ENCODE peak calls at places on chromosomes 4 and X, in seven cellular contexts. One of them, this sample, is unnamed.

GRCh38 chr4:53574528-53574927 is 16.8 kb downstream of the LNX1 start:
- DNase-seq in cardiac fibroblast: no peak
- DNase-seq in AG10803: no peak
- DNase-seq in colonic mucosa: no peak
- DNase-seq in pancreas: no peak
- DNase-seq in left ventricle myocardium inferior: no peak
- DNase-seq in PC-9: no peak
- DNase-seq in this sample: no peak

GRCh38 chr4:30283336-30283735 is 436.8 kb upstream of the PCDH7 start:
- DNase-seq in cardiac fibroblast: no peak
- DNase-seq in AG10803: no peak
- DNase-seq in colonic mucosa: no peak
- DNase-seq in pancreas: no peak
- DNase-seq in left ventricle myocardium inferior: no peak
- DNase-seq in PC-9: no peak
- DNase-seq in this sample: no peak

GRCh38 chrX:86148024-86148511 is at the start of gene DACH2:
- DNase-seq in cardiac fibroblast: peak
- DNase-seq in AG10803: peak
- DNase-seq in colonic mucosa: peak
- DNase-seq in pancreas: peak
- DNase-seq in left ventricle myocardium inferior: peak
- DNase-seq in PC-9: no peak
- DNase-seq in this sample: peak

GRCh38 chr4:109067509-109068205 is 234.8 kb downstream of the COL25A1 start:
- DNase-seq in cardiac fibroblast: peak
- DNase-seq in AG10803: peak
- DNase-seq in colonic mucosa: no peak
- DNase-seq in pancreas: no peak
- DNase-seq in left ventricle myocardium inferior: peak
- DNase-seq in PC-9: no peak
- DNase-seq in this sample: peak

GRCh38 chr4:15920723-15921591 is 17.6 kb downstream of the FGFBP1 start:
- DNase-seq in cardiac fibroblast: peak
- DNase-seq in AG10803: peak
- DNase-seq in colonic mucosa: peak
- DNase-seq in pancreas: no peak
- DNase-seq in left ventricle myocardium inferior: no peak
- DNase-seq in PC-9: peak
- DNase-seq in this sample: peak

GRCh38 chr4:159027535-159027934 is 75.3 kb upstream of the RAPGEF2 start:
- DNase-seq in cardiac fibroblast: no peak
- DNase-seq in AG10803: no peak
- DNase-seq in colonic mucosa: no peak
- DNase-seq in pancreas: no peak
- DNase-seq in left ventricle myocardium inferior: no peak
- DNase-seq in PC-9: no peak
- DNase-seq in this sample: peak

GRCh38 chr4:87461281-87461700 is 38.9 kb downstream of the NUDT9 start:
- DNase-seq in cardiac fibroblast: no peak
- DNase-seq in AG10803: no peak
- DNase-seq in colonic mucosa: no peak
- DNase-seq in pancreas: no peak
- DNase-seq in left ventricle myocardium inferior: no peak
- DNase-seq in PC-9: peak
- DNase-seq in this sample: peak

GRCh38 chr4:136277741-136278140 is 1254.6 kb downstream of the PCDH18 start:
- DNase-seq in cardiac fibroblast: no peak
- DNase-seq in AG10803: no peak
- DNase-seq in colonic mucosa: no peak
- DNase-seq in pancreas: no peak
- DNase-seq in left ventricle myocardium inferior: no peak
- DNase-seq in PC-9: no peak
- DNase-seq in this sample: no peak

GRCh38 chrX:136865270-136866168 is 15.0 kb downstream of the RBMX start:
- DNase-seq in cardiac fibroblast: no peak
- DNase-seq in AG10803: no peak
- DNase-seq in colonic mucosa: no peak
- DNase-seq in pancreas: no peak
- DNase-seq in left ventricle myocardium inferior: no peak
- DNase-seq in PC-9: no peak
- DNase-seq in this sample: no peak

GRCh38 chrX:103585421-103586313 is at the start of gene TCEAL4:
- DNase-seq in cardiac fibroblast: peak
- DNase-seq in AG10803: peak
- DNase-seq in colonic mucosa: peak
- DNase-seq in pancreas: peak
- DNase-seq in left ventricle myocardium inferior: peak
- DNase-seq in PC-9: no peak
- DNase-seq in this sample: peak

GRCh38 chrX:107741318-107741813 is 34.2 kb downstream of the TSC22D3 start:
- DNase-seq in cardiac fibroblast: no peak
- DNase-seq in AG10803: no peak
- DNase-seq in colonic mucosa: no peak
- DNase-seq in pancreas: no peak
- DNase-seq in left ventricle myocardium inferior: no peak
- DNase-seq in PC-9: no peak
- DNase-seq in this sample: no peak

GRCh38 chrX:101410461-101410860 is 2.4 kb downstream of the HNRNPH2 start:
- DNase-seq in cardiac fibroblast: no peak
- DNase-seq in AG10803: no peak
- DNase-seq in colonic mucosa: no peak
- DNase-seq in pancreas: no peak
- DNase-seq in left ventricle myocardium inferior: no peak
- DNase-seq in PC-9: no peak
- DNase-seq in this sample: no peak
- H3K4me3 ChIP-seq in cardiac fibroblast: no peak
- H3K4me3 ChIP-seq in AG10803: peak
- H3K4me3 ChIP-seq in colonic mucosa: no peak
- H3K4me3 ChIP-seq in pancreas: no peak
- H3K4me3 ChIP-seq in left ventricle myocardium inferior: peak
- H3K4me3 ChIP-seq in PC-9: peak
- H3K4me3 ChIP-seq in this sample: peak

DNA sequence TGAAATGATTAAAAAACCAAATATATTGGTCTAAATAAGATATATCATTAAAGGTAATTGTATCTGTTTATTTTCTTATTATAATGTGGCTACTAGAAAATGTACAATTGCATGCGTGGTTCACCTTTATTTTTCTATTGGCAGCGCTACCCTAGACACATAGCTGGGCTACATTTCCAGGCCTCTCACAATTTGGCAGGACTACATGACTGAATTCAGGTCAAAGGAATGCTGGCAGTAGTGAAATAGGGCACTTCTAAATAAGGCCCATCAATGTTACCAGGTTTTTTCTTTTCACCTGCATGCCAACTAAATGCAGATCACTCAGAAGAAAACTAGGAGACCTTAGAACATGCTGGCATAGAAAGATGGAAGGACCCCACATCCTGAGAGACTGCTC is 1072.9 kb upstream of the SLIT2 start:
- DNase-seq in cardiac fibroblast: no peak
- DNase-seq in AG10803: no peak
- DNase-seq in colonic mucosa: no peak
- DNase-seq in pancreas: no peak
- DNase-seq in left ventricle myocardium inferior: no peak
- DNase-seq in PC-9: no peak
- DNase-seq in this sample: no peak
- H3K4me3 ChIP-seq in cardiac fibroblast: no peak
- H3K4me3 ChIP-seq in AG10803: no peak
- H3K4me3 ChIP-seq in colonic mucosa: no peak
- H3K4me3 ChIP-seq in pancreas: no peak
- H3K4me3 ChIP-seq in left ventricle myocardium inferior: no peak
- H3K4me3 ChIP-seq in PC-9: no peak
- H3K4me3 ChIP-seq in this sample: no peak

GRCh38 chr4:148443550-148444295 is 1.5 kb upstream of the NR3C2 start:
- DNase-seq in cardiac fibroblast: no peak
- DNase-seq in AG10803: no peak
- DNase-seq in colonic mucosa: peak
- DNase-seq in pancreas: peak
- DNase-seq in left ventricle myocardium inferior: peak
- DNase-seq in PC-9: no peak
- DNase-seq in this sample: no peak
- H3K4me3 ChIP-seq in cardiac fibroblast: peak
- H3K4me3 ChIP-seq in AG10803: peak
- H3K4me3 ChIP-seq in colonic mucosa: peak
- H3K4me3 ChIP-seq in pancreas: peak
- H3K4me3 ChIP-seq in left ventricle myocardium inferior: peak
- H3K4me3 ChIP-seq in PC-9: peak
- H3K4me3 ChIP-seq in this sample: peak

DNA sequence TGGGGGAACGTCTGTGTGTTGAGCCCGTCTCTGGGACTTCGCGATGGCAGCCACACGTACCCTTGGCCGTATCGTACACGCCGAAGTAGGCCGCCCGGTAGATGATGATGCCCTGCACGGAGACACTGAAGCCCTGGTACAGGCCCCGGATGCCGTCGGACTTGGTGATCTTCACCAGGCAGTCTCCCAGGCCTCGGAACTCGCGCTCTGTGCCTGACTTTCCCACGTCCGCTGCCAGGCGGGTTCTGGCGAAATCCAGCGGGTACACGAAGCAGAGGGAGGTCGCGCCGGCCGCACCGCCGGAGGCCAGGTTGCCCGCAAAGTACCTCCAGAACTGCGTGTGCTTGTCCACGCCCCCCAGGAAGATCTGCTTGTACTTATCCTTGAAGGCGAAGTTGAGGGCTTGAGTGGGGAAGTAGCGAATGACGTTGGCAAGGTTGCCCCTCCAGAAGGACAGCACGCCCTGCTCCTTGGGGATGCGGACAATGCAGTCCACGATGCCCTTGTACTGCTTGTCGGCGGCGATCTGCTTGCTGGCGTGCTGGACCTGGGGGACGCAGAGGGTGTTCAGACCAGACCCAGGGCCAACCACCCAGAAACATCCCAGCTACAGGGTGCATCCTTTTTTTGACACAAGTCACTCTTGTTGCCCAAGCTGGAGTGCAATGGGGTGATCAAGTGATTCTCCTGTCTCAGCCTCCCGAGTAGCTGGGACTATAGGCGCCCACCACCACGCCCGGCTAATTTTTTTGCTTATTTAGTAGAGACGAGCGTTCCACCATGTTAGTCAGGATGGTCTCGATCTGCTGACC is 2.5 kb downstream of the SLC25A6 start:
- DNase-seq in cardiac fibroblast: no peak
- DNase-seq in AG10803: no peak
- DNase-seq in colonic mucosa: no peak
- DNase-seq in pancreas: no peak
- DNase-seq in left ventricle myocardium inferior: no peak
- DNase-seq in PC-9: no peak
- DNase-seq in this sample: no peak
- H3K4me3 ChIP-seq in cardiac fibroblast: no peak
- H3K4me3 ChIP-seq in AG10803: no peak
- H3K4me3 ChIP-seq in colonic mucosa: no peak
- H3K4me3 ChIP-seq in pancreas: no peak
- H3K4me3 ChIP-seq in left ventricle myocardium inferior: peak
- H3K4me3 ChIP-seq in PC-9: no peak
- H3K4me3 ChIP-seq in this sample: no peak

DNA sequence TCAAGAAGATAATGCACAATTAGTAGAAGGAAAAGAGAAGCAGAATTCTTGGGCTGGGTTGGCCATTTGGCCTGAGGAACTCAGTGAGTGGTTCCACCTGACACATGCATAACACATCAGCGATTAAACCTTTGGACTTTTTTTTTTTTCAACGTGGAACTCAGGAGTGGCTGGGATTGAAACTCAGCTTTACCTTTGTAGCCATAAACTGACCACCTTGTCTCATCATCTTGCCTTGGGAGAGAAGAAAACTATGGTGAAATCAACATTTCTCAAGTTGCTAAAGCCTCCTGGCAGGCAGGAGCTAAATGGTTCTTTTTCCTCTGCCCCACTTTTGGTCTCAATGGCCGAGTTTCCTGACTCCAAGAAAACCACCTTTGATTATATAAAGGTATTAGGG is 16.3 kb downstream of the PTTG2 start:
- DNase-seq in cardiac fibroblast: peak
- DNase-seq in AG10803: peak
- DNase-seq in colonic mucosa: no peak
- DNase-seq in pancreas: no peak
- DNase-seq in left ventricle myocardium inferior: no peak
- DNase-seq in PC-9: peak
- DNase-seq in this sample: no peak
- H3K4me3 ChIP-seq in cardiac fibroblast: peak
- H3K4me3 ChIP-seq in AG10803: peak
- H3K4me3 ChIP-seq in colonic mucosa: peak
- H3K4me3 ChIP-seq in pancreas: peak
- H3K4me3 ChIP-seq in left ventricle myocardium inferior: peak
- H3K4me3 ChIP-seq in PC-9: peak
- H3K4me3 ChIP-seq in this sample: no peak

DNA sequence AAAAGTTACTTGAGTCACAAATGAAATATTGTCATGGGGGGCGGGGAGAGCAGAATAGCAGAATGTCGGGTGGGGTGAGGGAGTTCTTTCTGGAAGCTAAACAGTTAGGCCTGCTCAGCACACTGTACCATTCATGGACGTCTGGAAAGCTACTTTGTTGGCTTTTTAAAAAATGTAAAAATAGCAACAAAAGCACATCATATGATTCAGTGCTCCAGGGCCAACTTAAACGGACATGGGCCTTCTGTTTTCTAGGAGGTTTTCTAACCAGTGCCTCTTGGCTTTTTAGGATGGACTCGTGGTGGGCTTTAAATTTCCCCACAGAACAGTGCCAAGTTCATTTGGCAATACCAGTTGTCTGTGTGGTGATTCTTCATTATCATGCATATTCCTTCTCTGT is 57.4 kb upstream of the CLCN4 start:
- DNase-seq in cardiac fibroblast: no peak
- DNase-seq in AG10803: no peak
- DNase-seq in colonic mucosa: no peak
- DNase-seq in pancreas: no peak
- DNase-seq in left ventricle myocardium inferior: no peak
- DNase-seq in PC-9: no peak
- DNase-seq in this sample: peak
- H3K4me3 ChIP-seq in cardiac fibroblast: no peak
- H3K4me3 ChIP-seq in AG10803: no peak
- H3K4me3 ChIP-seq in colonic mucosa: no peak
- H3K4me3 ChIP-seq in pancreas: no peak
- H3K4me3 ChIP-seq in left ventricle myocardium inferior: no peak
- H3K4me3 ChIP-seq in PC-9: no peak
- H3K4me3 ChIP-seq in this sample: no peak

DNA sequence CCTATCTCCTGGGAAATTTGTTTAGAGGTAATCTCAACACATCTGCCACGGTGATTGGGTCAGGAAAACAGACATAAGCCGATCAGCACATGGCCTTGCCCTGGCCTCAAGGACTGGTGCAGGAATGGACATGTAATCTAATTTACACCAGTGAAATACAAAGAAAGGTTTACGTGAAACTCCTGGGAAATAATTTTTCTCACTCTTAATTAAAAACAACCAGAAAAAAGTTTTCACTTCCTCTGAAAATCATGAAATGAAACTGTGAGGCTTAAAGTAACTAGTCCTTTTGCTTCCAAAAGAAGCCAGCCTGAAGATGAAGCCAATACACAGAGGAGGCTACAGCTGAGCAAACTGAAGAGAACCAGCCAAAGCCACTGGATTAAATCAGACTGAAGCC is 154.1 kb upstream of the FAM241A start:
- DNase-seq in cardiac fibroblast: no peak
- DNase-seq in AG10803: no peak
- DNase-seq in colonic mucosa: no peak
- DNase-seq in pancreas: no peak
- DNase-seq in left ventricle myocardium inferior: no peak
- DNase-seq in PC-9: no peak
- DNase-seq in this sample: no peak
- H3K4me3 ChIP-seq in cardiac fibroblast: no peak
- H3K4me3 ChIP-seq in AG10803: no peak
- H3K4me3 ChIP-seq in colonic mucosa: no peak
- H3K4me3 ChIP-seq in pancreas: no peak
- H3K4me3 ChIP-seq in left ventricle myocardium inferior: no peak
- H3K4me3 ChIP-seq in PC-9: no peak
- H3K4me3 ChIP-seq in this sample: no peak

This sample was measured in fibroblast of the aortic adventitia.